ENCODE peak calls at places on chromosomes 7 and 10, in four cellular contexts. P, X, J and T are unnamed samples.

GRCh38 chr10:61836888-61837747 is 64.4 kb upstream of the ARID5B start:
- DNase-seq in J (peak), P (no peak), X (peak), T (no peak)

GRCh38 chr7:84663224-84663623 is 468.6 kb upstream of the SEMA3A start:
- DNase-seq in J (no peak), P (no peak), X (no peak), T (no peak)

GRCh38 chr7:116863168-116863670 is 832 bp downstream of the CAPZA2 start:
- DNase-seq in P (peak), X (peak), J (no peak), T (peak)

GRCh38 chr7:7177044-7177517 is 5.3 kb upstream of the C1GALT1 start:
- DNase-seq in J (peak), P (no peak), X (peak), T (no peak)

GRCh38 chr10:49562893-49563292 is 24.0 kb upstream of the ERCC6 start:
- DNase-seq in P (no peak), J (no peak), X (no peak), T (no peak)

GRCh38 chr10:89064764-89065163 is 74.2 kb downstream of the FAS start:
- DNase-seq in J (no peak), P (no peak), X (no peak), T (no peak)

GRCh38 chr10:13462551-13462950 is 66.3 kb downstream of the BEND7 start:
- DNase-seq in J (no peak), P (no peak), X (no peak), T (no peak)

GRCh38 chr7:101880536-101881443 is 63.4 kb downstream of the CUX1 start:
- DNase-seq in X (no peak), J (peak), P (no peak), T (no peak)

GRCh38 chr7:156780724-156781455 is 112.1 kb downstream of the LMBR1 start:
- DNase-seq in J (no peak), X (no peak), P (no peak), T (no peak)

GRCh38 chr7:40498933-40499332 is 364.1 kb downstream of the SUGCT start:
- DNase-seq in X (no peak), J (no peak), P (no peak), T (no peak)

GRCh38 chr7:139576179-139576973 is 52.9 kb downstream of the CLEC2L start:
- DNase-seq in X (no peak), J (no peak), P (no peak), T (no peak)

GRCh38 chr10:63192826-63193225 is 59.7 kb downstream of the NRBF2 start:
- DNase-seq in J (no peak), X (no peak), P (no peak), T (no peak)

GRCh38 chr10:3574451-3574850 is 210.6 kb downstream of the KLF6 start:
- DNase-seq in J (no peak), X (no peak), P (no peak), T (no peak)

GRCh38 chr7:56538541-56539429 is 422.6 kb upstream of the NUPR2 start:
- DNase-seq in P (no peak), J (no peak), X (no peak), T (peak)

GRCh38 chr7:35723011-35723410 is 28.1 kb upstream of the HERPUD2 start:
- DNase-seq in J (no peak), X (peak), P (no peak), T (no peak)

GRCh38 chr7:66206116-66206908 is 1.2 kb downstream of the TPST1 start:
- DNase-seq in X (no peak), J (no peak), P (no peak), T (no peak)

GRCh38 chr7:44980393-44981034 is 1.7 kb upstream of the MYO1G start:
- DNase-seq in X (no peak), P (no peak), J (no peak), T (peak)

GRCh38 chr7:130481898-130482297 is 10.0 kb upstream of the MEST start:
- DNase-seq in J (no peak), P (no peak), X (no peak), T (no peak)

GRCh38 chr10:74078037-74078436 is 72.6 kb downstream of the AP3M1 start:
- DNase-seq in X (peak), J (no peak), P (no peak), T (no peak)

GRCh38 chr10:72353963-72354355 is 760 bp downstream of the DNAJB12 start:
- DNase-seq in X (no peak), J (no peak), P (no peak), T (no peak)

GRCh38 chr10:14667270-14667669 is 107.4 kb downstream of the FAM107B start:
- DNase-seq in X (no peak), P (no peak), J (no peak), T (no peak)

GRCh38 chr10:89458289-89458688 is 43.9 kb downstream of the IFIT5 start:
- DNase-seq in J (peak), X (no peak), P (no peak), T (no peak)

GRCh38 chr10:48289652-48290238 is 15.2 kb upstream of the FRMPD2 start:
- DNase-seq in J (peak), P (peak), X (peak), T (no peak)

GRCh38 chr7:105319578-105319977 is 69.1 kb downstream of the SRPK2 start:
- DNase-seq in X (no peak), P (no peak), J (no peak), T (no peak)

GRCh38 chr7:2887816-2888215 is 43.7 kb upstream of the GNA12 start:
- DNase-seq in P (no peak), J (no peak), X (no peak), T (no peak)

GRCh38 chr7:108947521-108947920 is 377.8 kb downstream of the DNAJB9 start:
- DNase-seq in X (no peak), P (no peak), J (no peak), T (no peak)

GRCh38 chr10:91381562-91381923 is 28.6 kb upstream of the HECTD2 start:
- DNase-seq in J (no peak), X (no peak), P (no peak), T (no peak)

GRCh38 chr10:110403593-110403992 is 94.1 kb upstream of the DUSP5 start:
- DNase-seq in P (peak), J (no peak), X (no peak), T (no peak)

GRCh38 chr10:570631-571565 is 118.6 kb downstream of the DIP2C start:
- DNase-seq in P (peak), J (no peak), X (no peak), T (no peak)

GRCh38 chr7:100685049-100685605 is 8.9 kb downstream of the GIGYF1 start:
- DNase-seq in J (no peak), P (no peak), X (no peak), T (no peak)

GRCh38 chr10:62284221-62284620 is 15.6 kb upstream of the RTKN2 start:
- DNase-seq in J (no peak), X (no peak), P (no peak), T (no peak)

GRCh38 chr7:45575501-45576248 is 1.5 kb downstream of the ADCY1 start:
- DNase-seq in P (no peak), J (no peak), X (no peak), T (peak)

GRCh38 chr10:28241766-28242399 is 61.0 kb downstream of the MPP7 start:
- DNase-seq in P (no peak), J (no peak), X (peak), T (no peak)

GRCh38 chr7:138565451-138566114 is 105.5 kb downstream of the TRIM24 start:
- DNase-seq in J (peak), P (no peak), X (peak), T (peak)

GRCh38 chr7:138563808-138564207 is 103.7 kb downstream of the TRIM24 start:
- DNase-seq in J (no peak), P (no peak), X (no peak), T (no peak)

GRCh38 chr7:138568655-138569054 is 108.6 kb downstream of the TRIM24 start:
- DNase-seq in P (no peak), X (no peak), J (no peak), T (no peak)

GRCh38 chr7:138564365-138564764 is 104.3 kb downstream of the TRIM24 start:
- DNase-seq in J (peak), P (no peak), X (no peak), T (no peak)

GRCh38 chr7:138565071-138565450 is 105.0 kb downstream of the TRIM24 start:
- DNase-seq in J (no peak), X (peak), P (peak), T (peak)
- H3K4me3 ChIP-seq in J (peak), X (no peak), P (no peak), T (no peak)

GRCh38 chr7:135167360-135167759 is 3.1 kb downstream of the CYREN start:
- DNase-seq in P (no peak), J (no peak), X (no peak), T (no peak)
- H3K27ac ChIP-seq in P (peak), J (no peak), X (no peak), T (peak)

GRCh38 chr10:94630017-94630688 is 53.4 kb upstream of the CYP2C18 start:
- DNase-seq in J (no peak), X (peak), P (no peak), T (no peak)
- H3K4me3 ChIP-seq in J (no peak), X (no peak), P (no peak), T (no peak)

DNA sequence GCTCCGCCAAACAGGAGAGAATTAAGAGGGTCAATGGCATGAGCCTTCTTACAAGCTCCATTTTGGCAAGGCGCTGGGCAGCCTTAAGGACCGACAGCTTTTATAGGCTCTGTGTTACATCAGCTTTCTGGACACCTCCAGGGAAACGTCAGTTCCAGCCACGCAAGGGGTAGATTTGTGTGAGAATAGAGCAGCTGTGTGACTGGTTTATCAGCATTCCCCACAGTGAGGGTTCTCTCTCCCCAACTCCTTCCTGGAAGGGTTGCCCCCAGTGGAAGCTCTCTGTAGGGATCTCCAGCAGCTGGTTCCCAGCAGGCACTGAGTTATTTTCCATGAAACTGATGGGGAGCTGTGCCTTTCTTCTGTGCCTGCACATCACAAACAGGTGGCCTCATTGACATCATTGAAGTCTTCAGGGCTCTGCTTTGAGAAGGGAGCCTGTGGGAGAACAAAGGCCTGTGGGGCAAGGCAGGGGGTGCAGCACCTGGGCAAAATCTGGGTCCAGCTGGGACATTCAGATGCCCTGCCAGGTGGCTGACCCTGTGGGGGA is at the start of gene CUZD1:
- DNase-seq in X (no peak), J (no peak), P (no peak), T (no peak)
- H3K27ac ChIP-seq in X (no peak), J (no peak), P (no peak), T (no peak)

DNA sequence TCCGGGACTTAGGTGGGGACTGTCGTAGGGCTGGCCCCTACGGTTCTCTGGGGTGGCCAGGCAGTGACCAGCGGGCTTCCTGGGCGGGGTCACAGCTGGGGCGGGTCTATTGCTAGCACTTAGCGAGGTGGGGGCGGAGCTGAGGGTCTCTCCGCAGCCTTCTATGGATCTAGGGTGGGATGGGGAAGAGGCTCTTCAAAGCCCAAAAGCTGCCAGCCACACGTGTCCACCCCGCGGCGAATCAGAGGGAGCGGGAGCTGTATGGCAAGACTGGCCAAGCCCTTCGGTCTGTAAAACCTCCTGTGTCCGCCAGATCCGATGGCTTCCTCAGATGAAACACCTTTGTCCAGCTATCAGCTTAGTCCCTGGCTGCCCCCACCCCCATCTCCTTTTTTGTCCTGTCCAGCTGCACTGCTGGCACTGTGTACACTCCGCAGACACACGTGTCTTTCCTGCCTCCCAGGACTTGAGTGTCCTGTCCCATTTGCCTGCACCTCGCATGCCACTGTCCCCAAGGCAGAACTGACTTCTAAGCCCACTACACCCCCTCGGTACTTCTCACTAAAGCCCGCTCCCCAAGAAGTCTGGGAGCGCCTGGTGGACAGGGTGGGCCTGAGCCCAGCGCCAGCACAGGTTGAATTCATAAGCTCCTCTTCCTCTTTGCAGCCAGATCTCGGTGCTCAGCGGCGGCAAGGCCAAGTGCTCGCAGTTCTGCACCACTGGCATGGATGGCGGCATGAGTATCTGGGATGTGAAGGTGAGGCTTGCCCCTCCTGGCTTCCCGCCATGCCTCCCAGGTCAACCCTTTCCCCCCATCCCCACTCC is 14.8 kb downstream of the PDAP1 start:
- DNase-seq in P (no peak), X (no peak), J (no peak), T (peak)
- H3K4me3 ChIP-seq in P (peak), X (no peak), J (no peak), T (peak)

GRCh38 chr7:155669717-155670505 is 25.4 kb downstream of the RBM33 start:
- DNase-seq in X (no peak), P (peak), J (no peak), T (peak)
- H3K27ac ChIP-seq in X (no peak), P (peak), J (no peak), T (no peak)

GRCh38 chr10:59887006-59887405 is 19.4 kb downstream of the CCDC6 start:
- DNase-seq in X (no peak), J (no peak), P (no peak), T (no peak)
- H3K4me3 ChIP-seq in X (no peak), J (no peak), P (no peak), T (no peak)